ENCODE peak calls at places on chromosomes 11 and 22, in six cellular contexts. One of them, this sample, is unnamed.

GRCh38 chr11:128335729-128336128 is 251.6 kb downstream of the ETS1 start:
- DNase-seq in A549: no peak
- DNase-seq in fibroblast of mammary gland: no peak
- DNase-seq in brain microvascular endothelial cell: no peak
- DNase-seq in foreskin fibroblast: no peak
- DNase-seq in fibroblast of villous mesenchyme: no peak
- DNase-seq in this sample: no peak

GRCh38 chr11:11975201-11976092 is 33.0 kb downstream of the DKK3 start:
- DNase-seq in A549: no peak
- DNase-seq in fibroblast of mammary gland: no peak
- DNase-seq in brain microvascular endothelial cell: no peak
- DNase-seq in foreskin fibroblast: no peak
- DNase-seq in fibroblast of villous mesenchyme: no peak
- DNase-seq in this sample: no peak

GRCh38 chr11:46302866-46303265 is 25.4 kb downstream of the CREB3L1 start:
- DNase-seq in A549: no peak
- DNase-seq in fibroblast of mammary gland: no peak
- DNase-seq in brain microvascular endothelial cell: no peak
- DNase-seq in foreskin fibroblast: no peak
- DNase-seq in fibroblast of villous mesenchyme: no peak
- DNase-seq in this sample: no peak

GRCh38 chr22:44968736-44969135 is 41.1 kb downstream of the PHF21B start:
- DNase-seq in A549: no peak
- DNase-seq in fibroblast of mammary gland: no peak
- DNase-seq in brain microvascular endothelial cell: no peak
- DNase-seq in foreskin fibroblast: peak
- DNase-seq in fibroblast of villous mesenchyme: no peak
- DNase-seq in this sample: no peak

GRCh38 chr11:126337121-126337471 is 18.4 kb upstream of the ST3GAL4 start:
- DNase-seq in A549: no peak
- DNase-seq in fibroblast of mammary gland: no peak
- DNase-seq in brain microvascular endothelial cell: no peak
- DNase-seq in foreskin fibroblast: no peak
- DNase-seq in fibroblast of villous mesenchyme: no peak
- DNase-seq in this sample: no peak

GRCh38 chr11:96203567-96204365 is 139.2 kb downstream of the MAML2 start:
- DNase-seq in A549: no peak
- DNase-seq in fibroblast of mammary gland: no peak
- DNase-seq in brain microvascular endothelial cell: no peak
- DNase-seq in foreskin fibroblast: no peak
- DNase-seq in fibroblast of villous mesenchyme: no peak
- DNase-seq in this sample: no peak

GRCh38 chr22:24134090-24134846 is 47.0 kb upstream of the SUSD2 start:
- DNase-seq in A549: no peak
- DNase-seq in fibroblast of mammary gland: peak
- DNase-seq in brain microvascular endothelial cell: no peak
- DNase-seq in foreskin fibroblast: no peak
- DNase-seq in fibroblast of villous mesenchyme: no peak
- DNase-seq in this sample: no peak

GRCh38 chr11:2259897-2260451 is 10.4 kb downstream of the ASCL2 start:
- DNase-seq in A549: no peak
- DNase-seq in fibroblast of mammary gland: no peak
- DNase-seq in brain microvascular endothelial cell: no peak
- DNase-seq in foreskin fibroblast: no peak
- DNase-seq in fibroblast of villous mesenchyme: no peak
- DNase-seq in this sample: no peak

GRCh38 chr11:129557421-129557820 is 181.8 kb downstream of the BARX2 start:
- DNase-seq in A549: no peak
- DNase-seq in fibroblast of mammary gland: no peak
- DNase-seq in brain microvascular endothelial cell: no peak
- DNase-seq in foreskin fibroblast: no peak
- DNase-seq in fibroblast of villous mesenchyme: no peak
- DNase-seq in this sample: no peak

GRCh38 chr22:50305658-50306566 is 1.5 kb downstream of the PLXNB2 start:
- DNase-seq in A549: peak
- DNase-seq in fibroblast of mammary gland: peak
- DNase-seq in brain microvascular endothelial cell: peak
- DNase-seq in foreskin fibroblast: peak
- DNase-seq in fibroblast of villous mesenchyme: peak
- DNase-seq in this sample: peak

GRCh38 chr22:21447694-21448402 is 19.3 kb upstream of the TMEM191C start:
- DNase-seq in A549: no peak
- DNase-seq in fibroblast of mammary gland: no peak
- DNase-seq in brain microvascular endothelial cell: no peak
- DNase-seq in foreskin fibroblast: no peak
- DNase-seq in fibroblast of villous mesenchyme: no peak
- DNase-seq in this sample: no peak

GRCh38 chr11:116043857-116044256 is 539.6 kb upstream of the CADM1 start:
- DNase-seq in A549: no peak
- DNase-seq in fibroblast of mammary gland: no peak
- DNase-seq in brain microvascular endothelial cell: no peak
- DNase-seq in foreskin fibroblast: no peak
- DNase-seq in fibroblast of villous mesenchyme: no peak
- DNase-seq in this sample: no peak

GRCh38 chr22:34847072-34847471 is 218.9 kb upstream of the ISX start:
- DNase-seq in A549: no peak
- DNase-seq in fibroblast of mammary gland: no peak
- DNase-seq in brain microvascular endothelial cell: no peak
- DNase-seq in foreskin fibroblast: no peak
- DNase-seq in fibroblast of villous mesenchyme: no peak
- DNase-seq in this sample: no peak

GRCh38 chr11:75524576-75525432 is 937 bp downstream of the GDPD5 start:
- DNase-seq in A549: peak
- DNase-seq in fibroblast of mammary gland: peak
- DNase-seq in brain microvascular endothelial cell: no peak
- DNase-seq in foreskin fibroblast: no peak
- DNase-seq in fibroblast of villous mesenchyme: no peak
- DNase-seq in this sample: no peak

GRCh38 chr11:72793081-72793451 is 781 bp downstream of the STARD10 start:
- DNase-seq in A549: no peak
- DNase-seq in fibroblast of mammary gland: no peak
- DNase-seq in brain microvascular endothelial cell: no peak
- DNase-seq in foreskin fibroblast: no peak
- DNase-seq in fibroblast of villous mesenchyme: no peak
- DNase-seq in this sample: no peak

GRCh38 chr11:72789493-72790131 is 4.2 kb downstream of the STARD10 start:
- DNase-seq in A549: no peak
- DNase-seq in fibroblast of mammary gland: peak
- DNase-seq in brain microvascular endothelial cell: peak
- DNase-seq in foreskin fibroblast: peak
- DNase-seq in fibroblast of villous mesenchyme: peak
- DNase-seq in this sample: no peak

GRCh38 chr11:72798361-72798760 is 4.5 kb upstream of the STARD10 start:
- DNase-seq in A549: no peak
- DNase-seq in fibroblast of mammary gland: no peak
- DNase-seq in brain microvascular endothelial cell: no peak
- DNase-seq in foreskin fibroblast: no peak
- DNase-seq in fibroblast of villous mesenchyme: no peak
- DNase-seq in this sample: no peak

GRCh38 chr11:72792437-72793021 is 1.3 kb downstream of the STARD10 start:
- DNase-seq in A549: no peak
- DNase-seq in fibroblast of mammary gland: no peak
- DNase-seq in brain microvascular endothelial cell: no peak
- DNase-seq in foreskin fibroblast: no peak
- DNase-seq in fibroblast of villous mesenchyme: no peak
- DNase-seq in this sample: no peak

DNA sequence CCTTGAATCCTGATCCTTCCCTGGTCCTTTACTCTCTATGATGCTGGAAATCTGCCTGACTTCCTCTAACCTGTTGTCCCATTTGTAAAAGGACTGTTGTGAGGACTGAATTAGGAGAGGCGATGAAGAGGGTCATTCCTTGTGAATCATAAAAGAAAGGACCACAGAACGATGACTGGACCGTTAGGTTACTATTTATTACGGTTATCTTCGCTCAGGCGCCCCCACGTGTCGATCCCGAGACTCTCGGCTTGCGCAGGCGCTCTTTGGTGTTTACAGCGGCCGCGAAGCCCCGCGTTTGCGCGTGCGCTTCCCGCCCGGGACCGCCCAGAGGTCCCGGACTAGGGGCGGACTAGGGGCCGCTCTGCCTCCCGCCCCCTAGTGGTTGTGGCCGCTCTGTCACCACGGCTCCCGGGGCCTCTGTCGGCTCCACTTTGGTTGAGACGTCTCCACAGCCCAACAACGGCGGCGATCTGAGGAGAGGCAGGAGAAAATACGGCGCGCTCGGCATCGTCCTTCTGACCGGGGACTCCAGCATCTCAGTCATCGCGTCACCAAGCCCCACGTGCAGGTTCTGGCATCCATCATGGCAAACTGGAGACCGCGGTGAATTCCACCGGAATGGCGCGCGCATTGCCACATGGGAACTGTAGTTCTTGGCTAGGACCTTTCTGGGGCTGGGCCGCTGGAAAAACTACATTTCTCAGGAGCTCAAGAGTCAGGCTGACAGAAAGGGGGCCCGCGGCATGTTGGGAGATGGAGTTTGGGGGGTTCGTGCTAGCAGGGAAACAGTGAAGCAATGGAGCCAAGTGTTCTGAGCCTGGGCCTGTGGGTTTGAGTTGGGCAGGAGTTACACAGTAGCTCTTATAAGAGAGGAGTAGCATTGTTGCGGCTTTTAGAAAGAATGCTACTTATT is at the start of gene STARD10:
- DNase-seq in A549: peak
- DNase-seq in fibroblast of mammary gland: peak
- DNase-seq in brain microvascular endothelial cell: peak
- DNase-seq in foreskin fibroblast: peak
- DNase-seq in fibroblast of villous mesenchyme: peak
- DNase-seq in this sample: peak
- H3K4me3 ChIP-seq in A549: peak
- H3K4me3 ChIP-seq in fibroblast of mammary gland: peak
- H3K4me3 ChIP-seq in brain microvascular endothelial cell: peak
- H3K4me3 ChIP-seq in foreskin fibroblast: peak
- H3K4me3 ChIP-seq in fibroblast of villous mesenchyme: peak
- H3K4me3 ChIP-seq in this sample: peak

DNA sequence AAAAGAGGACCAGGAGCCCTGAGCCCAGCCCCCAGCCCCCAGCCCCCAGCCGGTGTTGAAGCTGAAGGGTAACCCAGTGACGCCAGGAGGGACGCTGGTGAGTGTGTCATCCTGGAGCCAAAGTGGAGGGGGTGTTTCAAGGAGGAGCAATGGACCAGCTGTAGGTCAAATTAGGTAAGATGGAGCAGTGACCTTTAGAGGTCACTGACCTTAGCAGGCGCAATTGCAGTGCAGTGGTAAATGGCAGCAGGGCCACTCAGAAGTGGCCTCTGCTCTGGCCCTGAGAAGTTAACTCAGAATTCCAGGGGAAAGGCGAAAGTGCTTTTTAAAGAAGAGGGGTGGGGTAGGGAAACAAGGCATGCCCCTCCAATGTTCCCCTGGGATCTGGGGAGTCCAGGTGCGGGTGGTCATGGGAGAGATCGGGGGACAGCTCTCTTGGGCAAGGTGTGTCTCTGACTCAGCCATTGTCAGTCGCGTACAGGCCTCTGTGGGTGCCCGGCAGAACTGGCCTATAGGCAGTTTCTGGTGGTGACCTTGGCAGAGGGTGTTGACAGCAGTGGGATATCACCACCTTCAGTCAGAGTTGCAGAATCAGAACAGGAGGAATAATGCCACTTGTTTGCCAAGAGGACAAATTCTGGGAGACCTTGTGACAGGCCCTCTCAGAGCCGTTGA is 50.3 kb upstream of the TIMP3 start:
- DNase-seq in A549: no peak
- DNase-seq in fibroblast of mammary gland: no peak
- DNase-seq in brain microvascular endothelial cell: no peak
- DNase-seq in foreskin fibroblast: no peak
- DNase-seq in fibroblast of villous mesenchyme: no peak
- DNase-seq in this sample: no peak
- TF ChIP-seq CTCF in A549: no peak
- TF ChIP-seq CTCF in fibroblast of mammary gland: no peak
- TF ChIP-seq CTCF in brain microvascular endothelial cell: no peak
- TF ChIP-seq CTCF in foreskin fibroblast: no peak
- TF ChIP-seq CTCF in fibroblast of villous mesenchyme: no peak
- TF ChIP-seq CTCF in this sample: no peak

DNA sequence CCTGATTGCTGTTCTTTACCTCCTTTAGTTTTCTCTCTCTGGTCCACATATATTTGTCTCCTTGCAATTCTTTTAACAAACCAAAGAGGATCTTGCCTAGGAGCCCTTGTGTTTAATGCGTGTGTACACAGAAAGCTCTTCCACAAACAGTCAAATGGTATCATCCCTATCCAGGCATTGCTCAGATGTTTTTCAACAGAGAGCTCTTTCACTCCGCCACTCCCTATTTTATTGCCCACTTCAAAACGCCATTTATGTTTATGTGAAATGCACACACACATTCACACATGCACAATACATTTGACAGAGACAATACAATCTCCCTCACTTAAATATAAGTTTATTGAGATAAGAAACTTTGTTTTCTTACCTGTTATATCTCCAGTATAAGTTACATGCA is 4.7 kb downstream of the OR5AP2 start:
- DNase-seq in A549: no peak
- DNase-seq in fibroblast of mammary gland: no peak
- DNase-seq in brain microvascular endothelial cell: no peak
- DNase-seq in foreskin fibroblast: no peak
- DNase-seq in fibroblast of villous mesenchyme: no peak
- DNase-seq in this sample: no peak
- H3K4me3 ChIP-seq in A549: no peak
- H3K4me3 ChIP-seq in fibroblast of mammary gland: no peak
- H3K4me3 ChIP-seq in brain microvascular endothelial cell: no peak
- H3K4me3 ChIP-seq in foreskin fibroblast: no peak
- H3K4me3 ChIP-seq in fibroblast of villous mesenchyme: no peak
- H3K4me3 ChIP-seq in this sample: no peak

GRCh38 chr11:104529213-104529612 is 365.3 kb upstream of the PDGFD start:
- DNase-seq in A549: no peak
- DNase-seq in fibroblast of mammary gland: peak
- DNase-seq in brain microvascular endothelial cell: no peak
- DNase-seq in foreskin fibroblast: no peak
- DNase-seq in fibroblast of villous mesenchyme: no peak
- DNase-seq in this sample: no peak

GRCh38 chr11:104529916-104530315 is 366.0 kb upstream of the PDGFD start:
- DNase-seq in A549: no peak
- DNase-seq in fibroblast of mammary gland: peak
- DNase-seq in brain microvascular endothelial cell: no peak
- DNase-seq in foreskin fibroblast: peak
- DNase-seq in fibroblast of villous mesenchyme: no peak
- DNase-seq in this sample: no peak

GRCh38 chr11:104534268-104534667 is 364.0 kb downstream of the CASP12 start:
- DNase-seq in A549: peak
- DNase-seq in fibroblast of mammary gland: peak
- DNase-seq in brain microvascular endothelial cell: peak
- DNase-seq in foreskin fibroblast: peak
- DNase-seq in fibroblast of villous mesenchyme: peak
- DNase-seq in this sample: peak

GRCh38 chr11:104531894-104532293 is 366.4 kb downstream of the CASP12 start:
- DNase-seq in A549: no peak
- DNase-seq in fibroblast of mammary gland: no peak
- DNase-seq in brain microvascular endothelial cell: no peak
- DNase-seq in foreskin fibroblast: no peak
- DNase-seq in fibroblast of villous mesenchyme: no peak
- DNase-seq in this sample: no peak

DNA sequence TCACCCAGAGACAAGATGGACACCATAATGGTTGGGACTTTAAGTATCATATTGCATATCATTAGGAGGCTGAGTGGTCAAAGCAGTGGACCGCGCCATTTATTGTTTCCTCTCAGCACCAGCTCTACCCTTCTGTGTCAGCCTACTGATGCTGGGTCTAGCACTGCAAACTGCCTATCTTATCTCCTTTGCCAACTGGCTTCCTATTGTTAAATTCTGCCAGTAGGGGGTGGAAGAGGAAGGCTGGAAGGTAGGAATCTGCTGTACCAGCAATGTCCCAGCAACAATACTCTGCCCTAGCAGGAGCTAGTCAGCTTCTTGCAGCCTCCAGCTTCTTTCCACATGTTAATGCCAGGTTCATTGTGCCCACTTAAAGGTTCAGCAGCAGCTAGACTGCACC is 367.1 kb upstream of the PDGFD start:
- DNase-seq in A549: peak
- DNase-seq in fibroblast of mammary gland: peak
- DNase-seq in brain microvascular endothelial cell: no peak
- DNase-seq in foreskin fibroblast: no peak
- DNase-seq in fibroblast of villous mesenchyme: no peak
- DNase-seq in this sample: no peak
- TF ChIP-seq CTCF in A549: no peak
- TF ChIP-seq CTCF in fibroblast of mammary gland: peak
- TF ChIP-seq CTCF in brain microvascular endothelial cell: peak
- TF ChIP-seq CTCF in foreskin fibroblast: no peak
- TF ChIP-seq CTCF in fibroblast of villous mesenchyme: no peak
- TF ChIP-seq CTCF in this sample: peak